ENCODE peak calls at places on chromosomes 12 and 14, in six cellular contexts. T is nephron progenitor cell; U is endothelial cell; M is CD8-positive, alpha-beta T cell; G is AG04449; S is A673. D is an unnamed sample.

GRCh38 chr14:75543258-75543657 is 21.0 kb downstream of the BATF start:
- DNase-seq in T (no peak), S (no peak), U (no peak), M (no peak), G (no peak), D (no peak)

GRCh38 chr14:105166571-105167302 is 1.8 kb downstream of the JAG2 start:
- DNase-seq in U (no peak), S (no peak), G (no peak), T (no peak), M (no peak), D (no peak)

GRCh38 chr12:39327520-39327919 is 115.4 kb downstream of the KIF21A start:
- DNase-seq in T (no peak), S (no peak), G (no peak), M (no peak), U (no peak), D (no peak)

GRCh38 chr12:4116251-4117111 is 157.1 kb upstream of the CCND2 start:
- DNase-seq in G (peak), S (no peak), U (no peak), M (no peak), T (no peak), D (no peak)

GRCh38 chr14:75310295-75311059 is 31.8 kb downstream of the FOS start:
- DNase-seq in S (peak), T (peak), U (peak), G (no peak), M (no peak), D (no peak)

GRCh38 chr12:110906088-110906487 is 14.3 kb downstream of the MYL2 start:
- DNase-seq in G (no peak), T (no peak), S (peak), M (no peak), U (no peak), D (no peak)

GRCh38 chr12:127886821-127887220 is 380.1 kb upstream of the TMEM132C start:
- DNase-seq in U (no peak), M (no peak), G (no peak), T (no peak), S (no peak), D (no peak)

GRCh38 chr12:18262514-18262913 is 1.2 kb downstream of the PIK3C2G start:
- DNase-seq in S (no peak), G (no peak), U (no peak), T (no peak), M (no peak), D (no peak)

GRCh38 chr14:80356413-80356812 is 145.1 kb upstream of the DIO2 start:
- DNase-seq in U (peak), S (peak), G (no peak), T (no peak), M (no peak), D (no peak)

GRCh38 chr12:80268924-80269749 is 169.8 kb downstream of the OTOGL start:
- DNase-seq in U (no peak), S (peak), G (peak), M (no peak), T (no peak), D (no peak)

GRCh38 chr12:80272516-80272915 is 171.5 kb upstream of the PTPRQ start:
- DNase-seq in S (peak), U (no peak), G (no peak), M (no peak), T (no peak), D (no peak)

GRCh38 chr12:80273144-80273543 is 170.9 kb upstream of the PTPRQ start:
- DNase-seq in U (no peak), M (no peak), S (no peak), G (no peak), T (no peak), D (no peak)

GRCh38 chr12:80269953-80270552 is 170.7 kb downstream of the OTOGL start:
- DNase-seq in S (peak), U (peak), G (no peak), M (no peak), T (peak), D (no peak)

GRCh38 chr12:80271770-80272169 is 172.3 kb upstream of the PTPRQ start:
- DNase-seq in T (no peak), S (no peak), M (no peak), U (no peak), G (no peak), D (no peak)
- TF ChIP-seq CTCF in T (no peak), S (no peak), M (no peak), U (no peak), G (no peak), D (no peak)

GRCh38 chr12:123238330-123238682 is 5.1 kb downstream of the MTRFR start:
- DNase-seq in S (no peak), U (no peak), M (no peak), T (no peak), G (no peak), D (no peak)
- TF ChIP-seq CTCF in S (no peak), U (peak), M (no peak), T (no peak), G (no peak), D (no peak)

GRCh38 chr14:82963756-82964155 is 1430.1 kb upstream of the SEL1L start:
- DNase-seq in T (no peak), G (no peak), M (no peak), U (no peak), S (no peak), D (no peak)
- TF ChIP-seq CTCF in T (no peak), G (no peak), M (no peak), U (no peak), S (no peak), D (no peak)

GRCh38 chr12:92244036-92244435 is 98.4 kb upstream of the BTG1 start:
- DNase-seq in T (no peak), S (no peak), U (no peak), M (no peak), G (no peak), D (no peak)
- TF ChIP-seq CTCF in T (no peak), S (peak), U (no peak), M (no peak), G (no peak), D (no peak)

DNA sequence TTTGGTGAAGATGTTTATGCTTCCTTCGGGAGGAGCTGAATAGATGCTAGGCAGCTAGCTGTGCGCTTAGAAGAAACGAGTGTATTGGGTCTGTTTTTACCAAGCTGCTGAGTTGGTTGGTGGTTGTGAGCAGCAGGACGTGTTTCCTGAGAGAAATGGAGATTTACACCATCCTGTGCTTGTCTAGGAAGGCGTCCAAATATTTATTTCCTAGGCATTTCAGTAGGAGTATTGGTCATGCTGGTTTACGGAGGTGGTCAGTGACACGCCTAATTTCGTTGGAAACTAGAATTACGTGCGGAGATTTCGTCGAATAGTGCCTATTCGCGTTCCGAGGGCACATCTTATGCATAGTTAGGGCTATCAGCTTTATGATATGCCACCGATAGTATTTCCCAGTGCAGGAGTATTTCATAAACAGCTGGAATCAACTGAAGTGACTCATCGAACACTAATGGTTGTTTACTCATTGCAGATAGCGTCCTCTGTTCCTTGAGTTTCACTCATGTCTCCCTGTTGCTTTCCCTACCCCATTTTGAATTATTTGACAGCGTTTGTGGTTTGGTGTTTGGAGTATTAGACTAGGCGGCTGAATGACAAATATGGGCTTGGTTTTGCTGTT is 778 bp downstream of the TBC1D15 start:
- DNase-seq in S (peak), M (no peak), U (peak), G (peak), T (no peak), D (no peak)
- TF ChIP-seq CTCF in S (no peak), M (no peak), U (no peak), G (no peak), T (no peak), D (no peak)

DNA sequence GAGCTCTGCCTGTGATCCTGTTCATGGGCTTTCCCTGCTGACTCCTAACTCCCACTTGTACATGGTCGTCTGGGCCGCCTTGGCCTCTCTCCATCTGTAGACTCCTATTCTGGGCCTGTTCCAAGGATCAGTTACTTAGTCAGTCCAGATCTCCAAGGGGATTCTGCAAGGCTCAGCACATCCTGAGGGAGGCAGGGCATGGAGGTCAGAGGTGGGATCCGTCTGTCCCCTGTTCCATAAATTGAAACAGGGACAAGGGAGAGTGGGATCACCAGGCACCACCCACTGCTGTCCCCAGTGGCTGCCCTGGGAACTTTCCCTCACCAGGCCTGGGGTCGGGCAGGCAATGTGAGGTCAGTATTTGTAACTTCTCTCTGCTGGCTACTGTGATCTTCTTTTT is 43.5 kb downstream of the KCTD10 start:
- DNase-seq in M (no peak), S (no peak), G (no peak), T (peak), U (peak), D (no peak)
- TF ChIP-seq CTCF in M (no peak), S (peak), G (peak), T (peak), U (peak), D (peak)

D was measured in D721Med.